ENCODE peak calls at places on chromosome 14, in seven cellular contexts. B is HCT116, P is mammary epithelial cell, Y is GM23248, S is HepG2, D is IMR-90, L is MM.1S. E is an unnamed sample. For H4K20me1, the result is how much of the 10 kb centered on the place peaks cover.

GRCh38 chr14:97930191-97930590 is 1133.0 kb downstream of the VRK1 start:
- DNase-seq in B (no peak), P (no peak), Y (no peak), S (no peak), D (no peak), L (no peak), E (no peak)

GRCh38 chr14:65751510-65751909 is 339.0 kb downstream of the FUT8 start:
- DNase-seq in B (no peak), P (no peak), Y (no peak), S (no peak), D (no peak), L (no peak), E (no peak)

GRCh38 chr14:89673499-89674225 is 256.6 kb upstream of the FOXN3 start:
- DNase-seq in B (no peak), P (no peak), Y (peak), S (no peak), D (peak), L (no peak), E (peak)

GRCh38 chr14:22563987-22564386 is 25.0 kb downstream of the DAD1 start:
- DNase-seq in B (no peak), P (no peak), Y (no peak), S (no peak), D (no peak), L (peak), E (no peak)

GRCh38 chr14:53386359-53386758 is 233.2 kb upstream of the DDHD1 start:
- DNase-seq in B (no peak), P (no peak), Y (no peak), S (no peak), D (no peak), L (no peak), E (no peak)

GRCh38 chr14:91835197-91835919 is 32.0 kb downstream of the TC2N start:
- DNase-seq in B (no peak), P (peak), Y (no peak), S (no peak), D (no peak), L (no peak), E (no peak)

GRCh38 chr14:36293824-36294223 is 26.6 kb downstream of the MBIP start:
- DNase-seq in B (no peak), P (no peak), Y (peak), S (peak), D (peak), L (no peak), E (peak)

GRCh38 chr14:52279405-52279804 is 11.9 kb downstream of the PTGDR start:
- DNase-seq in B (no peak), P (peak), Y (peak), S (no peak), D (peak), L (no peak), E (peak)

GRCh38 chr14:35366048-35366428 is 38.5 kb downstream of the NFKBIA start:
- DNase-seq in B (no peak), P (no peak), Y (peak), S (no peak), D (peak), L (no peak), E (peak)

DNA sequence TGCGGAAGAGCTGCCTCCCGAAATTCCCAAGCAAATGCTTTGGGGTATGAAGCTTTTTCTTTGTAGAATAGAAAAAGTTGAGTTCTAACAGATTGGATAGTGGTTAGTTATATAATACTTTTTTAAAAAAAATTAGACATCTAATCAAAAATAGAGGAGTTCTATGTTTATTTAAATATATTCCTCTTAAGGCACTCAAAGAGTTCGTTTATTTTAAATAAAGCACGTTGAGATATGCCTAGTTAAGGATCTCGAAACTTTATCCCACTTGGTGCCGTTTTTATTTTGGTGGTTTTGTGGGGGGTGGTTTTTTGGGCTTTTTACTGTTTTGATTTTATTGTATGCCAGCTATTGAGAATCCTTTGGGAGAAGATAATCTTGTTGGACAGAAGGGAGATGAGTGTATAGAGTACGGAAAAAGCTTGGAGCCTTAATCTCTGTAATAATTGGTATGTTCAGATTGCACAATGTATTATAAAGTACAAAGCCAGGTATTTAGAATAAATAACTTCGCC is 10.7 kb upstream of the SNAPC1 start:
- DNase-seq in B (no peak), P (no peak), Y (peak), S (no peak), D (no peak), L (no peak), E (no peak)
- H3K9ac ChIP-seq in B (peak), P (peak), Y (peak), S (no peak), D (peak), L (no peak), E (peak)

DNA sequence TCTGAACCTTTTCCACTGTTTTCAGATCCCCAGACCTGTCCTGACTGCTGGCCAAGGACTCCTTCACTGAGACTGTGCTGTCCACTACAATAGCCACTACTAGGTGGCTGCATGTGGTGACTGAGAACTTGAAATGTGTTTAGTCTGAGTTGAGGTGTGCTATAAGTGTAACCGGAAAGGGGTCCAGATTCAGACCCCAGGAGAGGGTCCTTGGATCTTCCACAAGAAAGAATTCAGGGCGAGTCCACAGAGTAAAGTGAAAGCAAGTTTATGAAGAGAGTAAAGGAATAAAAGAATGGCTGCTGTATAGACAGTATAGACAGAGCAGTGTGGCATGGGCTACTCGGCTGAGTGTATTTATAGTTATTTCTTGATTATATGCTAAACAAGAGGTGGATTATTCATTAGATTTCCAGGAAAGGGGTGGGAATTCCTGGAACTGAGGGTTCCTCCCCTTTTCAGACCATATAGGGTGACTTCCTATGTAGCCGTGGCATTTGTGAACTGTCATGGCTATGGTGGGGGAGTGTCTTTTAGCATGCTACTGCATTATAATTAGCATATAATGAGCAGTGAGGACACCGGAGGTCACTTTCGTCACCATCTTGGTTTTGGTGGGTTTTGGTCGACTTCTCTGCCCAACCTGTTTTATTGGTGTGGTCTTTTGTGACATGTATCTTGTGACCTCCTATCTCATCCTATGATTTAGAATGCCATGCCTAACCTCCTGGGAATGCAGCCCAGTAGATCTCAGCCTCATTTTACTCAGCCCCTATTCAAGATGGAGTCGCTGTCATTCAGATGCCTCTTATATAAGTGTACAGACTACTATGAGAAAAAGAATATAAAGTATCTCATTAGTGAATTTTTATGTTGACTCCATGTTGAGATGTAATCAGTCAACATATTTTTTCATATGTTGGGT is 70.0 kb upstream of the SRSF5 start:
- DNase-seq in B (no peak), P (no peak), Y (peak), S (no peak), D (no peak), L (no peak), E (peak)
- H3K27ac ChIP-seq in B (no peak), P (no peak), Y (peak), S (peak), D (no peak), L (no peak), E (no peak)

GRCh38 chr14:99466719-99467118 is 13.9 kb downstream of the SETD3 start:
- DNase-seq in B (no peak), P (no peak), Y (no peak), S (no peak), D (no peak), L (no peak), E (no peak)
- H4K20me1 ChIP-seq in B (under half), P (under half), Y (under half), S (under half), D (under half), L (under half), E (half or more)

DNA sequence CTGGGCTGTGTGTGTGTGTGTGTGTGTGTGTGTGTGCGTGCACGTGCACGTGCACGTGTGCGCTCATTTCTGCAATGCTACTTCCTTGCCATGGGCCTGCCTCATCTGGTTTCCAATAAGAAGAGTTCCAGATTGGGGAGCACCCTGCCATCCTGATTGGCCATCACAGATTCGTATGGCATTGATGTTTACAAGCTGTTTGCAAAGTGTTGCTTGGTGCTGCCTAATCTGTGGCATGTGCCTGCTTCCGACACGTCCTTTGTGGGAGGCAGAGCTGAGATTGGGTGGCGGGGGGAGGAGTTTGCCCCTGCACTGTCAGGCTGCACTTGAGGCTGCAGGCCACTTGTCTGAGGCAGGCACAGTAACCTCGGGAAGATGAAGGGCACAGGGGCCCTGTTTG is 39.2 kb downstream of the SAMD4A start:
- DNase-seq in B (no peak), P (no peak), Y (peak), S (no peak), D (no peak), L (no peak), E (peak)
- H3K9ac ChIP-seq in B (no peak), P (no peak), Y (peak), S (no peak), D (no peak), L (no peak), E (peak)

GRCh38 chr14:23646648-23647549 is 10.7 kb downstream of the DHRS2 start:
- DNase-seq in B (no peak), P (peak), Y (peak), S (peak), D (no peak), L (no peak), E (no peak)
- H3K27ac ChIP-seq in B (no peak), P (no peak), Y (no peak), S (peak), D (no peak), L (no peak), E (no peak)

GRCh38 chr14:29489911-29490310 is 437.7 kb downstream of the PRKD1 start:
- DNase-seq in B (no peak), P (no peak), Y (no peak), S (no peak), D (no peak), L (no peak), E (no peak)
- H4K20me1 ChIP-seq in B (under half), P (under half), Y (under half), S (under half), D (under half), L (under half), E (under half)

DNA sequence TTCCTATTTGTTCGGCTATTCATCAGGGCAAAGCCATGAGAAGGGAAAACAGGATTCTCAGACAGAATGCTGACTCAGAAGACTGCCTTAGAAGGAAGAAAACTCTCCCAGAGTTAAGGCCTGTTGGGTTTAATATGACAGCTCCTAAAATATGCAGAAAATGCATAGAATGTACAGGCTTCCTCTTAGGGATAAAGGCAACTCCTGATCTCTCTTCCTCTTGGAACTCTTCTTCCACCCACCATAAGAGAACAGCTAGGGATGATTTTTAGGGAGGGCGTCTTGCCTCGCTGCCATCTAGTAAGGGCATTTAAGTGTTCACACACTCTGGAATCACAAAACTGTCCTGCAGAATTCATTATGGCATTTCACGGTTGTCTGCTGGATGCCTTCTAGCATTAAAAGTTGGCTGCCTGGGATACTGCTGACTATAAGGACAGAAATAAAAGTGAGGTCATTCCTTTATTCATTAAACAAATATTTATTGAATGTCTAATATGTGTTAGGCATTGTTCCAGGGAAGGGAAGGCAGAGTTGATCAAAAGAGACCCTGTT is 73.7 kb downstream of the DCAF5 start:
- DNase-seq in B (no peak), P (peak), Y (peak), S (no peak), D (peak), L (no peak), E (peak)
- H3K9ac ChIP-seq in B (no peak), P (peak), Y (peak), S (no peak), D (peak), L (no peak), E (peak)

GRCh38 chr14:103836976-103837725 is 10.2 kb downstream of the PPP1R13B start:
- DNase-seq in B (no peak), P (no peak), Y (no peak), S (no peak), D (no peak), L (no peak), E (no peak)
- H3K27ac ChIP-seq in B (no peak), P (no peak), Y (no peak), S (no peak), D (no peak), L (no peak), E (no peak)

GRCh38 chr14:80776657-80777056 is 164.9 kb downstream of the CEP128 start:
- DNase-seq in B (no peak), P (no peak), Y (no peak), S (no peak), D (no peak), L (no peak), E (no peak)

GRCh38 chr14:80768646-80769045 is 172.9 kb downstream of the CEP128 start:
- DNase-seq in B (no peak), P (peak), Y (no peak), S (no peak), D (no peak), L (no peak), E (no peak)

GRCh38 chr14:80776186-80776585 is 165.4 kb downstream of the CEP128 start:
- DNase-seq in B (no peak), P (no peak), Y (no peak), S (no peak), D (no peak), L (no peak), E (no peak)

GRCh38 chr14:80770114-80770917 is 171.2 kb downstream of the CEP128 start:
- DNase-seq in B (no peak), P (no peak), Y (peak), S (no peak), D (peak), L (no peak), E (no peak)

GRCh38 chr14:80772504-80772903 is 169.0 kb downstream of the CEP128 start:
- DNase-seq in B (no peak), P (no peak), Y (no peak), S (no peak), D (no peak), L (no peak), E (no peak)
- H4K20me1 ChIP-seq in B (under half), P (under half), Y (under half), S (under half), D (under half), L (under half), E (under half)

GRCh38 chr14:68247867-68248266 is 428.3 kb downstream of the RAD51B start:
- DNase-seq in B (no peak), P (no peak), Y (peak), S (no peak), D (peak), L (no peak), E (no peak)
- H3K9ac ChIP-seq in B (no peak), P (no peak), Y (peak), S (no peak), D (no peak), L (no peak), E (peak)